ENCODE peak calls at places on chromosomes 16 and 17, in seven cellular contexts. S, W, U, N, H, Y and G are unnamed samples.
A peak's percentile ranks its signal among the peaks of the same experiment; 100 is the strongest.

GRCh38 chr16:79593754-79594153 is 6.8 kb downstream of the MAF start:
- DNase-seq in Y (no peak), N (no peak), S (no peak), U (no peak), H (no peak), W (no peak), G (no peak)

GRCh38 chr17:56679148-56679766 is 85.8 kb downstream of the NOG start:
- DNase-seq in H (no peak), W (no peak), S (no peak), Y (peak; percentile 68), N (peak; percentile 23), U (peak; percentile 20), G (no peak)

GRCh38 chr16:23293016-23293415 is 9.1 kb upstream of the SCNN1B start:
- DNase-seq in N (no peak), S (no peak), W (no peak), Y (no peak), H (peak; percentile 79), U (no peak), G (no peak)

GRCh38 chr17:50603340-50603739 is 31.3 kb upstream of the ABCC3 start:
- DNase-seq in H (no peak), Y (peak; percentile 76), W (no peak), S (no peak), N (peak; percentile 37), U (no peak), G (no peak)

GRCh38 chr17:65314212-65314611 is 177.0 kb downstream of the RGS9 start:
- DNase-seq in N (no peak), Y (no peak), S (no peak), W (no peak), H (no peak), U (no peak), G (no peak)

GRCh38 chr17:7408341-7408740 is 696 bp downstream of the NLGN2 start:
- DNase-seq in U (no peak), H (no peak), N (no peak), Y (no peak), W (no peak), S (no peak), G (no peak)

GRCh38 chr17:79664925-79665738 is 54.3 kb upstream of the RBFOX3 start:
- DNase-seq in W (no peak), U (peak; percentile 57), H (no peak), N (no peak), Y (peak; percentile 74), S (peak; percentile 79), G (peak; percentile 72)

GRCh38 chr17:18158022-18158600 is 25.5 kb upstream of the ALKBH5 start:
- DNase-seq in Y (no peak), N (peak; percentile 84), H (peak; percentile 68), U (peak; percentile 89), S (peak; percentile 98), W (peak; percentile 98), G (peak; percentile 93)

GRCh38 chr17:30188211-30188939 is 47.1 kb downstream of the SLC6A4 start:
- DNase-seq in Y (no peak), W (no peak), S (no peak), N (no peak), U (no peak), H (no peak), G (no peak)

GRCh38 chr17:2101448-2102257 is 46.8 kb downstream of the HIC1 start:
- DNase-seq in H (no peak), N (no peak), Y (no peak), W (no peak), U (no peak), S (peak; percentile 94), G (no peak)

GRCh38 chr16:67101301-67101675 is 8.5 kb upstream of the PHAF1 start:
- DNase-seq in W (no peak), S (no peak), N (no peak), H (no peak), U (no peak), Y (no peak), G (no peak)

GRCh38 chr17:77435272-77436057 is 294.7 kb downstream of the SEC14L1 start:
- DNase-seq in H (no peak), N (no peak), S (no peak), Y (no peak), W (no peak), U (no peak), G (peak; percentile 53)

GRCh38 chr17:7280519-7281073 is 922 bp upstream of the SLC2A4 start:
- DNase-seq in W (peak; percentile 96), N (peak; percentile 90), S (peak; percentile 91), H (peak; percentile 40), Y (peak; percentile 84), U (peak; percentile 72), G (peak; percentile 97)

GRCh38 chr17:75473246-75473645 is 16.8 kb downstream of the TMEM94 start:
- DNase-seq in H (no peak), U (peak; percentile 36), N (no peak), W (no peak), S (no peak), Y (no peak), G (no peak)

GRCh38 chr17:42387663-42388380 is 420 bp downstream of the STAT3 start:
- DNase-seq in Y (peak; percentile 26), N (no peak), W (no peak), U (no peak), S (peak; percentile 69), H (no peak), G (peak; percentile 80)

GRCh38 chr17:78154903-78155811 is 9.0 kb downstream of the C17orf99 start:
- DNase-seq in H (peak; percentile 97), N (no peak), Y (no peak), W (no peak), S (peak; percentile 59), U (no peak), G (no peak)

GRCh38 chr17:65079489-65079900 is 23.0 kb upstream of the GNA13 start:
- DNase-seq in U (no peak), H (no peak), W (no peak), Y (peak; percentile 61), N (no peak), S (no peak), G (no peak)

GRCh38 chr17:44924107-44924544 is 8.8 kb upstream of the GFAP start:
- DNase-seq in S (peak; percentile 0), N (no peak), W (no peak), Y (no peak), H (no peak), U (no peak), G (no peak)

GRCh38 chr16:14286381-14287230 is 215.5 kb downstream of the MRTFB start:
- DNase-seq in Y (no peak), H (no peak), U (no peak), W (no peak), N (no peak), S (peak; percentile 22), G (no peak)

GRCh38 chr17:36498560-36499300 is 12.2 kb downstream of the ZNHIT3 start:
- DNase-seq in Y (peak; percentile 68), W (no peak), H (no peak), N (no peak), U (no peak), S (no peak), G (no peak)

GRCh38 chr16:78437352-78437968 is 338.0 kb downstream of the WWOX start:
- DNase-seq in N (peak; percentile 27), S (peak; percentile 15), W (peak; percentile 50), Y (peak; percentile 50), U (no peak), H (no peak), G (no peak)

GRCh38 chr16:81486555-81487061 is 42.0 kb downstream of the CMIP start:
- DNase-seq in U (peak; percentile 51), S (no peak), N (no peak), H (no peak), W (no peak), Y (no peak), G (no peak)

GRCh38 chr17:48860034-48860433 is 29.2 kb downstream of the CALCOCO2 start:
- DNase-seq in H (no peak), N (no peak), W (no peak), Y (no peak), S (no peak), U (no peak), G (no peak)

GRCh38 chr17:67469208-67469980 is 92.3 kb downstream of the PITPNC1 start:
- DNase-seq in Y (peak; percentile 84), H (no peak), U (no peak), S (no peak), N (no peak), W (no peak), G (no peak)

DNA sequence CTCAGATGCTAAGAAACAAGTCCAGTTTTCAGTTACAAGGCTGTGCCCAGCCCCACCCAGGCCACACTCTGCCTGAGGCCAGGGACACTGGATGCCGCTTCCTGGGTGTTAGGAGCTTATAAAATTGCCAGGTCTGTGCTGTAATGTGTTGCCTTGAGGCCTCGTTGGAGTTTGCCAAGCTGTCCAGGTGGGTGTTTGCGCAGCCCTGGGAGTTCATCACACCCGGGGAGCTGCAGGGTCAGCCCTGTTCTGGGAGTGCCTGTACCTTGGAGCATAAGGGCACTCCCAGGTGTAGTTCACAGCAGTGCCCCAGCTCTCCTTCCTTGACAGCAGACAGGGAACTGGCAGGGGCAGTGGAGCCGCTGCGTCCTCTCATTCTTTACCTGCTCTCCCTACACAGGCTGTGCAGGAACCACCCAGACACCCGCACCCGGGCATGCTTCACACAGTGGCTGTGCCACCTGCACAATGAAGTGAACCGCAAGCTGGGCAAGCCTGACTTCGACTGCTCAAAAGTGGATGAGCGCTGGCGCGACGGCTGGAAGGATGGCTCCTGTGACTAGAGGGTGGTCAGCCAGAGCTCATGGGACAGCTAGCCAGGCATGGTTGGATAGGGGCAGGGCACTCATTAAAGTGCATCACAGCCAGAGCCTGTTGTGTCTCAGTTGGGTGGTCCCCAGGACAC is 1.6 kb downstream of the GFER start:
- DNase-seq in S (peak; percentile 78), Y (no peak), W (no peak), N (no peak), H (no peak), U (no peak), G (no peak)
- H3K27ac ChIP-seq in S (peak overlapping the region; percentile 95), Y (no peak overlapping the region), W (no peak overlapping the region), N (no peak overlapping the region), H (no peak overlapping the region), U (no peak overlapping the region), G (no peak overlapping the region)

DNA sequence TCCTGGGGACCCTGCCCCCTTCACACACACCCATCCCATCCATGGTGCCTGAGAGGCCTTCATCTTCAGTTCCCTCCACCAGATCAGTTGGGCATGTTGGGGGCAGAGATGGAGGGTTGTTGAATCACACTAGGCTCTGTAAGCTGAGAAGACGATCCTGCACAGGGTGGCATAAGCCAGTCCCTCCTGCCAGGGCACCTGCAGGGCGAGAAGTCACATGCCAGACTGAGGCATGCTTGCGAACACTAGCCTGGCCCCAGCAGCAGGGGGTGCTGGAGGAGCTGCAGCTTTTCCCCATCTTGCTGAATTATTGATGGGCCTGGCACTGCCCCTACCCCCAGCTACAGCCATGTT is 6.1 kb upstream of the TBX2 start:
- DNase-seq in S (no peak), H (no peak), U (no peak), Y (peak; percentile 66), N (peak; percentile 51), W (no peak), G (no peak)
- TF ChIP-seq EP300 in S (no peak), H (no peak), U (no peak), Y (no peak), N (no peak), W (no peak), G (no peak)

GRCh38 chr17:3828151-3828851 is 17.7 kb downstream of the NCBP3 start:
- DNase-seq in N (no peak), Y (no peak), W (no peak), U (no peak), H (no peak), S (no peak), G (no peak)
- H3K27ac ChIP-seq in N (no peak overlapping the region), Y (peak overlapping the region; percentile 19), W (peak overlapping the region; percentile 69), U (no peak overlapping the region), H (no peak overlapping the region), S (peak overlapping the region; percentile 52), G (no peak overlapping the region)

DNA sequence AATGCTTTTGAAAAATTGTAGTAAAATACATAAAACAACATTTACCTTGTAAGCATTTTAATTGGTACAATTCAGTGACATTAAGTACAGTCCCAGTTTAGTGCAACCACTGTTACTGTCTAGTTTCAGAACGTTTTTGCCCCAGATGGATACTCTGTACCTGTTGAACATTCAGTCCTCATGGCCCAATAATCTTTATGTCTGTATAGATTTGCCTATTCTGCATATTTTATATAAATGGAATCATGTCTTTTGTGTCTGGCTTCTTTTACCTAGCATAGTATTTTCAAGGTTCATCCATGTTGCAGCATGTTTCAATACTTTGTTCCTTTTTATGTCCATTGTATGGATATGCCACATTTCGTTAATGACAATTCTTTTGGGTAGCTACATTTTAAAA is 37.2 kb downstream of the TENT4B start:
- DNase-seq in U (no peak), Y (no peak), N (no peak), W (no peak), H (no peak), S (no peak), G (no peak)
- TF ChIP-seq EP300 in U (no peak), Y (no peak), N (no peak), W (no peak), H (no peak), S (no peak), G (no peak)